ENCODE peak calls at places on chromosomes 6 and 20, in ten cellular contexts. E is AG20443; K is hepatocyte; H is activated gamma-delta T cell treated with Interleukin-2 at 50 U/mL for 16 hours; C is GM23338; O is GF-D8; A is breast epithelium; Y is CD8-positive, alpha-beta T cell; G is mesenchymal stem cell; P is upper lobe of right lung. B is an unnamed sample.

GRCh38 chr6:14540859-14541540 is 423.4 kb downstream of the CD83 start:
- DNase-seq in K (no peak), C (peak; percentile 35), O (no peak), G (no peak), A (no peak), P (no peak), H (no peak), E (no peak), Y (no peak), B (no peak)

GRCh38 chr6:9623985-9624384 is 790.9 kb downstream of the TFAP2A start:
- DNase-seq in Y (no peak), G (no peak), K (no peak), P (no peak), E (peak; percentile 13), C (no peak), A (no peak), O (no peak), H (no peak), B (no peak)

GRCh38 chr6:20661721-20662120 is 127.5 kb downstream of the CDKAL1 start:
- DNase-seq in A (no peak), E (no peak), P (no peak), K (no peak), Y (no peak), C (peak; percentile 29), O (no peak), H (no peak), G (no peak), B (no peak)

GRCh38 chr20:8627386-8628030 is 441.4 kb upstream of the PLCB4 start:
- DNase-seq in P (no peak), E (no peak), C (no peak), A (no peak), H (no peak), O (no peak), K (no peak), Y (no peak), G (peak; percentile 16), B (no peak)

GRCh38 chr6:18166314-18167007 is 11.2 kb downstream of the KDM1B start:
- DNase-seq in G (no peak), K (no peak), A (no peak), O (no peak), Y (no peak), H (no peak), E (peak; percentile 38), P (no peak), C (no peak), B (no peak)

GRCh38 chr6:83633149-83633548 is 75.8 kb downstream of the SNAP91 start:
- DNase-seq in E (no peak), A (no peak), H (no peak), Y (no peak), P (no peak), G (no peak), K (no peak), O (no peak), C (peak; percentile 7), B (no peak)

GRCh38 chr6:143545976-143546547 is 34.5 kb upstream of the FUCA2 start:
- DNase-seq in P (no peak), G (peak; percentile 9), A (no peak), K (no peak), O (no peak), C (no peak), H (no peak), E (peak; percentile 17), Y (no peak), B (no peak)

GRCh38 chr6:156582509-156582992 is 194.6 kb upstream of the ARID1B start:
- DNase-seq in A (no peak), H (no peak), C (no peak), Y (no peak), K (no peak), P (no peak), O (no peak), E (no peak), G (no peak), B (no peak)

GRCh38 chr6:163735076-163735475 is 320.6 kb downstream of the QKI start:
- DNase-seq in P (no peak), E (no peak), H (no peak), G (no peak), K (no peak), O (no peak), C (no peak), A (no peak), Y (no peak), B (no peak)

GRCh38 chr6:137666202-137666774 is 172.1 kb upstream of the OLIG3 start:
- DNase-seq in E (no peak), Y (no peak), C (no peak), P (no peak), G (peak; percentile 9), O (no peak), A (no peak), H (no peak), K (no peak), B (no peak)

GRCh38 chr20:45337367-45338120 is 10.7 kb downstream of the SDC4 start:
- DNase-seq in C (no peak), Y (no peak), E (peak; percentile 91), K (peak; percentile 77), P (peak; percentile 83), O (no peak), G (peak; percentile 89), H (no peak), A (peak; percentile 91), B (peak; percentile 74)

GRCh38 chr6:39029156-39030011 is 19.2 kb upstream of the GLP1R start:
- DNase-seq in H (peak; percentile 19), K (peak; percentile 31), E (peak; percentile 64), O (no peak), C (peak; percentile 80), P (no peak), Y (no peak), A (no peak), G (peak; percentile 5), B (no peak)

GRCh38 chr6:55957961-55958422 is 82.6 kb upstream of the BMP5 start:
- DNase-seq in A (no peak), G (peak; percentile 54), C (no peak), K (no peak), E (peak; percentile 14), O (no peak), H (no peak), P (no peak), Y (no peak), B (no peak)

GRCh38 chr6:27333642-27334040 is 21.6 kb upstream of the POM121L2 start:
- DNase-seq in O (no peak), P (no peak), G (no peak), C (no peak), Y (no peak), E (no peak), K (no peak), A (no peak), H (no peak), B (no peak)

GRCh38 chr20:49697071-49697470 is 16.6 kb downstream of the B4GALT5 start:
- DNase-seq in Y (no peak), A (peak; percentile 35), O (no peak), K (peak; percentile 51), E (no peak), G (no peak), C (peak; percentile 49), P (peak; percentile 68), H (no peak), B (no peak)

GRCh38 chr20:56983813-56984212 is 282.6 kb downstream of the BMP7 start:
- DNase-seq in H (no peak), O (no peak), K (no peak), P (no peak), G (no peak), C (no peak), E (no peak), Y (no peak), A (no peak), B (no peak)

GRCh38 chr6:31879901-31880300 is 1.1 kb upstream of the SLC44A4 start:
- DNase-seq in E (no peak), G (no peak), A (no peak), C (no peak), O (no peak), Y (no peak), H (no peak), P (no peak), K (no peak), B (peak; percentile 75)

GRCh38 chr6:80541186-80541585 is 434.7 kb downstream of the BCKDHB start:
- DNase-seq in A (no peak), G (no peak), E (peak; percentile 79), H (no peak), K (no peak), O (no peak), C (no peak), P (no peak), Y (no peak), B (no peak)

GRCh38 chr6:32603888-32604287 is 14.2 kb upstream of the HLA-DRB1 start:
- DNase-seq in Y (no peak), G (no peak), H (no peak), E (no peak), O (no peak), K (no peak), C (no peak), P (no peak), A (no peak), B (no peak)

GRCh38 chr6:35302604-35303218 is 5.1 kb downstream of the DEF6 start:
- DNase-seq in P (no peak), H (peak; percentile 88), K (peak; percentile 50), O (peak; percentile 72), A (no peak), Y (peak; percentile 72), E (no peak), C (peak; percentile 75), G (peak; percentile 24), B (no peak)

GRCh38 chr6:111888928-111889696 is 15.9 kb upstream of the FYN start:
- DNase-seq in Y (no peak), A (no peak), G (peak; percentile 41), H (no peak), K (peak; percentile 42), E (peak; percentile 54), O (no peak), C (peak; percentile 92), P (no peak), B (peak; percentile 40)

GRCh38 chr6:3340358-3340798 is 81.6 kb downstream of the PSMG4 start:
- DNase-seq in K (no peak), E (peak; percentile 45), Y (no peak), G (no peak), H (no peak), A (no peak), C (no peak), O (no peak), P (no peak), B (no peak)

GRCh38 chr6:159494633-159495023 is 198.4 kb downstream of the SOD2 start:
- DNase-seq in Y (no peak), K (no peak), C (no peak), O (no peak), H (no peak), E (no peak), G (no peak), A (no peak), P (no peak), B (no peak)

GRCh38 chr6:3137057-3137777 is 18.7 kb downstream of the BPHL start:
- DNase-seq in C (no peak), G (peak; percentile 17), H (no peak), E (no peak), K (no peak), P (no peak), A (no peak), Y (no peak), O (no peak), B (no peak)

GRCh38 chr20:3164043-3164762 is 4.5 kb upstream of the FASTKD5 start:
- DNase-seq in G (no peak), K (no peak), A (no peak), E (no peak), C (no peak), O (no peak), H (no peak), Y (no peak), P (peak; percentile 60), B (no peak)

GRCh38 chr6:41630069-41630468 is 8.2 kb upstream of the MDFI start:
- DNase-seq in Y (no peak), E (no peak), A (no peak), C (no peak), H (no peak), K (no peak), P (peak; percentile 25), O (no peak), G (no peak), B (no peak)

GRCh38 chr6:137094411-137095008 is 49.7 kb upstream of the IL20RA start:
- DNase-seq in K (peak; percentile 83), A (no peak), C (peak; percentile 87), O (peak; percentile 17), G (peak; percentile 71), E (peak; percentile 69), P (no peak), H (peak; percentile 51), Y (peak; percentile 14), B (no peak)

GRCh38 chr6:148830614-148831013 is 83.8 kb downstream of the UST start:
- DNase-seq in O (no peak), H (no peak), G (no peak), K (no peak), Y (no peak), A (no peak), P (no peak), C (no peak), E (no peak), B (no peak)

B was measured in right cardiac atrium.